ENCODE peak calls at places on chromosomes 4 and X, in four cellular contexts. D, A, P and M are unnamed samples.
A peak's percentile ranks its signal among the peaks of the same experiment; 100 is the strongest.

GRCh38 chr4:54213001-54213400 is 16.1 kb upstream of the PDGFRA start:
- DNase-seq in D (no peak), A (no peak), P (no peak), M (no peak)

GRCh38 chrX:7334253-7334935 is 186.4 kb upstream of the PUDP start:
- DNase-seq in D (no peak), A (peak; percentile 76), P (no peak), M (peak; percentile 24)

GRCh38 chrX:45232139-45232538 is 31.5 kb upstream of the DIPK2B start:
- DNase-seq in D (no peak), A (no peak), P (no peak), M (no peak)

GRCh38 chr4:186701273-186701672 is 22.4 kb downstream of the FAT1 start:
- DNase-seq in D (no peak), A (no peak), P (peak; percentile 67), M (no peak)

GRCh38 chr4:163542275-163542674 is 47.8 kb downstream of the TMA16 start:
- DNase-seq in D (no peak), A (no peak), P (no peak), M (no peak)

GRCh38 chr4:42671431-42672194 is 14.7 kb upstream of the ATP8A1 start:
- DNase-seq in D (no peak), A (no peak), P (no peak), M (no peak)

GRCh38 chrX:53476371-53476770 is 42.2 kb upstream of the HSD17B10 start:
- DNase-seq in D (no peak), A (peak; percentile 41), P (no peak), M (no peak)

GRCh38 chr4:13088726-13089658 is 395.1 kb downstream of the RAB28 start:
- DNase-seq in D (no peak), A (no peak), P (no peak), M (no peak)

GRCh38 chrX:139194571-139195280 is 335.8 kb upstream of the F9 start:
- DNase-seq in D (no peak), A (no peak), P (peak; percentile 14), M (no peak)

GRCh38 chr4:929096-929765 is 2.9 kb downstream of the GAK start:
- DNase-seq in D (no peak), A (no peak), P (no peak), M (no peak)

GRCh38 chr4:88308587-88308986 is 24.2 kb upstream of the PPM1K start:
- DNase-seq in D (no peak), A (no peak), P (no peak), M (no peak)

GRCh38 chr4:37243722-37244582 is 591 bp upstream of the NWD2 start:
- DNase-seq in D (peak; percentile 26), A (no peak), P (peak; percentile 84), M (no peak)

GRCh38 chr4:181582595-181582994 is 660.6 kb upstream of the TENM3 start:
- DNase-seq in D (no peak), A (no peak), P (peak; percentile 22), M (no peak)

GRCh38 chr4:176760468-176760867 is 32.3 kb downstream of the VEGFC start:
- DNase-seq in D (no peak), A (no peak), P (no peak), M (no peak)

GRCh38 chr4:22876281-22876680 is 183.5 kb downstream of the GBA3 start:
- DNase-seq in D (no peak), A (no peak), P (no peak), M (no peak)

GRCh38 chr4:41323186-41323585 is 66.5 kb downstream of the UCHL1 start:
- DNase-seq in D (no peak), A (no peak), P (no peak), M (no peak)

GRCh38 chr4:54290980-54291379 is 61.9 kb downstream of the PDGFRA start:
- DNase-seq in D (no peak), A (no peak), P (no peak), M (no peak)

GRCh38 chr4:101282076-101282844 is 65.1 kb downstream of the PPP3CA start:
- DNase-seq in D (no peak), A (no peak), P (no peak), M (no peak)

GRCh38 chr4:117957570-117957969 is 76.7 kb upstream of the NDST3 start:
- DNase-seq in D (no peak), A (no peak), P (no peak), M (no peak)

GRCh38 chr4:153731239-153731638 is 28.6 kb downstream of the RNF175 start:
- DNase-seq in D (no peak), A (peak; percentile 77), P (no peak), M (peak; percentile 59)

GRCh38 chr4:107760281-107760947 is 40.4 kb upstream of the PAPSS1 start:
- DNase-seq in D (no peak), A (no peak), P (no peak), M (no peak)
- TF ChIP-seq CTCF in D (no peak), A (peak; percentile 11), P (no peak), M (peak; percentile 13)

GRCh38 chr4:6071191-6071958 is 53.1 kb upstream of the C4orf50 start:
- DNase-seq in D (no peak), A (no peak), P (peak; percentile 37), M (no peak)

GRCh38 chr4:6074723-6075122 is 56.5 kb upstream of the C4orf50 start:
- DNase-seq in D (no peak), A (no peak), P (no peak), M (no peak)

GRCh38 chr4:6071959-6072720 is 53.9 kb upstream of the C4orf50 start:
- DNase-seq in D (no peak), A (no peak), P (no peak), M (no peak)

GRCh38 chr4:6079965-6080364 is 61.7 kb upstream of the C4orf50 start:
- DNase-seq in D (no peak), A (no peak), P (no peak), M (no peak)

DNA sequence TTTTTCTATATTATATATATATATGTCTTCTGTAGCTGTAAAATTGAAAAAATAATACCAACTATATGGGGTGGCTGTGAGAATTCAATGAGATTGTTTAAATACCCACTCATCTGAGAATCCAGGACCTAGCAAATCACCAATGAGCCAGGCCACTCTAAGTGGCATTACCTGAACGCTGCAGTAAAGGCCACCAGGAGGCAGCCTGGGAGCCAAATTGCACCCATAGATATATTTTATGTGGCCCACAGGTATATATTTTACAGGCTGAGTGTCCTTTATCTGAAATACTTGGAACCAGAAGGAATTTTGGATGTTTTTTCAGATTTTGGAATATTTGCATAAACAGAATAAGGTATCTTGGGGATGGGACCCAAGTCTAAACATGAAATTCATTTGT is 58.2 kb upstream of the C4orf50 start:
- DNase-seq in D (no peak), A (no peak), P (peak; percentile 43), M (no peak)
- TF ChIP-seq CTCF in D (no peak), A (no peak), P (peak; percentile 24), M (no peak)

GRCh38 chr4:89915937-89916336 is 21.3 kb downstream of the MMRN1 start:
- DNase-seq in D (no peak), A (no peak), P (no peak), M (no peak)

GRCh38 chr4:89915151-89915550 is 20.5 kb downstream of the MMRN1 start:
- DNase-seq in D (no peak), A (no peak), P (no peak), M (no peak)

GRCh38 chr4:89913623-89914022 is 19.0 kb downstream of the MMRN1 start:
- DNase-seq in D (no peak), A (no peak), P (no peak), M (no peak)

GRCh38 chr4:89914609-89915008 is 20.0 kb downstream of the MMRN1 start:
- DNase-seq in D (no peak), A (no peak), P (no peak), M (no peak)
- TF ChIP-seq CTCF in D (no peak), A (no peak), P (no peak), M (no peak)

GRCh38 chr4:175560628-175561027 is 251.4 kb downstream of the GPM6A start:
- DNase-seq in D (no peak), A (peak; percentile 11), P (no peak), M (no peak)
- TF ChIP-seq CTCF in D (no peak), A (peak; percentile 26), P (no peak), M (no peak)

DNA sequence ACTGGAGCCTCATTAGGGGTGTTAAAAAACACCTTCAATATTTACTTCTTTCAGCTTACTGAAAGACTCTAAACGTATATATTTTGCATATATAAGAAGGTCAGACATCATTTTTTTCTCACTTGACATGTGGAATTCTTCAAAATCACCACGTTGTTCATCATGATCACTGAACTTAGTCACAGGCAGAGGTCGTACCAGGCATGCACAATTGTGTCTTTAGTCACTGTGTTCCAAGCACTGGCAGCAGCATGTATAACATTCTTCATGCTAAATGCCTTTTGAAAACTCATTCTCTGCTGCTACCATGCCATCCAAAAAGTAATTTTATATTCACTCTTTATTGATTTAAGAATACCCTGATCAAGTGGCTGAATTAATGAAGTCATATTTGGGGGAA is 229.3 kb upstream of the ARSJ start:
- DNase-seq in D (no peak), A (peak; percentile 1), P (no peak), M (peak; percentile 0)
- TF ChIP-seq CTCF in D (no peak), A (peak; percentile 20), P (no peak), M (peak; percentile 11)

DNA sequence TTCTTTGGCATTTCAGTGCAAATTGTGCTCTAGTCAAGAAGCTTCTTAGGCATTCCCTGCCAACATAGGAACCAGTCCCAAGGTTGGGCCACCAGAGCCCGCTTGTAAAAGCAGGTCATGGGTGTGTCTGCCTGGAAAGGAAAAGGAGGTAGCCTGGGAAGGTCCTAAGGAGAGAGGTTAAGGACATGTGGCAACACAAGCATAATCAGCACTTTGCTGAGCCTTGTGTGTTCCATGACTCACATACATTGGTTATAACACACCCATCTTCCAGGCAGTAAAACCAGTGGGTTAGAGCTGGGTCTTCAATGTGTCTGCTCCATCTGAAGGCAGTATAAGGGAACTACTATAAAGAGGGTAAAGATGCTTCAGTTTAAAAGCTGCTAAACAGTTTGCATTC is 165.0 kb downstream of the FHIP1A start:
- DNase-seq in D (no peak), A (no peak), P (no peak), M (no peak)
- TF ChIP-seq CTCF in D (no peak), A (no peak), P (no peak), M (no peak)

GRCh38 chr4:173288296-173288695 is 45.9 kb downstream of the HMGB2 start:
- DNase-seq in D (peak; percentile 18), A (no peak), P (peak; percentile 84), M (no peak)
- TF ChIP-seq CTCF in D (peak; percentile 17), A (peak; percentile 68), P (peak; percentile 64), M (peak; percentile 59)

DNA sequence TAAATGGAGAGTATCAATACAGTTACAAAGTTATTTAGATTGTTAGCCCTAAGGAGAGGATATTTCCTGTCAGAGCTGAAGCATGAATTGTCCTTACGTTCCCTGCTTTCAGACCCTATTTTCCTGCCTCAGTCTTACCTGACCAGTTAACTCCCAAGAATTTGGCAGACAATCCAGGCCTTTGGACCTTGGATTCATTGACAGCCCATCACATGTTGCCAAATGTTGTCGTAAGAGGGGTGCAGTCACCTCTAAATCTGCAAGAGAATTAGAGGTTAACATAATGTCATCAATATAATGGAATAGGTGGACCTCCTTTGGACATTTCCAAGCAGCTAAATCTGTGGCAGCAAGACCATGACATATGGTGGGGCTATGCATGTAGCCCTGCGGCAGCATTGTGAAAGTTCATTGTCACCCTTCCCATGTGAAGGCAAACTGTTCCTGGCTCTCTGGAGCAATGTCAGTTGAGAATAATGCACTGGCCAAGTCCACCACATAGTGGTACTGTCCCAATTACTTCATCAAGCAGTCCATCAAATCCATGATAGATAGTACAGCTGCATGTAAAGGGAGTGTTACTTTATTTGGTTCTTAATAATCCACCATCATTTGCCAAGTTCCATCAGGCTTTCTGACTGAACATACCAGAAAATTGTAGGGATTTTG is 1137.0 kb upstream of the POU3F4 start:
- DNase-seq in D (no peak), A (no peak), P (no peak), M (no peak)
- TF ChIP-seq CTCF in D (no peak), A (no peak), P (no peak), M (no peak)